ENCODE peak calls at places on chromosome 10, in four cellular contexts. K, W, O and L are unnamed samples.

GRCh38 chr10:127368937-127369336 is 172.5 kb upstream of the INSYN2A start:
- DNase-seq in K (no peak), W (no peak), O (no peak), L (no peak)

GRCh38 chr10:5945561-5946418 is 31.6 kb downstream of the IL15RA start:
- DNase-seq in K (no peak), W (peak; percentile 10), O (no peak), L (no peak)

GRCh38 chr10:130807721-130808120 is 503.8 kb downstream of the TCERG1L start:
- DNase-seq in K (no peak), W (no peak), O (no peak), L (no peak)

GRCh38 chr10:5187852-5188251 is 2.9 kb upstream of the AKR1C8 start:
- DNase-seq in K (no peak), W (no peak), O (no peak), L (no peak)

GRCh38 chr10:104498345-104498955 is 142.6 kb upstream of the SORCS3 start:
- DNase-seq in K (no peak), W (no peak), O (no peak), L (no peak)

GRCh38 chr10:21336476-21337170 is 188.9 kb downstream of the SKIDA1 start:
- DNase-seq in K (peak; percentile 84), W (peak; percentile 92), O (peak; percentile 70), L (no peak)

GRCh38 chr10:46232666-46233065 is 54.1 kb upstream of the ANTXRL start:
- DNase-seq in K (no peak), W (no peak), O (no peak), L (no peak)

GRCh38 chr10:44399478-44400451 is 14.9 kb upstream of the CXCL12 start:
- DNase-seq in K (no peak), W (no peak), O (no peak), L (no peak)

GRCh38 chr10:34403512-34403911 is 411.6 kb downstream of the PARD3 start:
- DNase-seq in K (no peak), W (no peak), O (no peak), L (no peak)

GRCh38 chr10:130804281-130804680 is 507.2 kb downstream of the TCERG1L start:
- DNase-seq in K (no peak), W (no peak), O (no peak), L (no peak)

GRCh38 chr10:11468126-11468742 is 143.2 kb downstream of the USP6NL start:
- DNase-seq in K (no peak), W (no peak), O (no peak), L (no peak)

GRCh38 chr10:93963434-93963833 is 30.3 kb upstream of the PLCE1 start:
- DNase-seq in K (no peak), W (no peak), O (no peak), L (no peak)
- TF ChIP-seq TCF7L2 in K (no peak), W (no peak), O (no peak), L (no peak)

DNA sequence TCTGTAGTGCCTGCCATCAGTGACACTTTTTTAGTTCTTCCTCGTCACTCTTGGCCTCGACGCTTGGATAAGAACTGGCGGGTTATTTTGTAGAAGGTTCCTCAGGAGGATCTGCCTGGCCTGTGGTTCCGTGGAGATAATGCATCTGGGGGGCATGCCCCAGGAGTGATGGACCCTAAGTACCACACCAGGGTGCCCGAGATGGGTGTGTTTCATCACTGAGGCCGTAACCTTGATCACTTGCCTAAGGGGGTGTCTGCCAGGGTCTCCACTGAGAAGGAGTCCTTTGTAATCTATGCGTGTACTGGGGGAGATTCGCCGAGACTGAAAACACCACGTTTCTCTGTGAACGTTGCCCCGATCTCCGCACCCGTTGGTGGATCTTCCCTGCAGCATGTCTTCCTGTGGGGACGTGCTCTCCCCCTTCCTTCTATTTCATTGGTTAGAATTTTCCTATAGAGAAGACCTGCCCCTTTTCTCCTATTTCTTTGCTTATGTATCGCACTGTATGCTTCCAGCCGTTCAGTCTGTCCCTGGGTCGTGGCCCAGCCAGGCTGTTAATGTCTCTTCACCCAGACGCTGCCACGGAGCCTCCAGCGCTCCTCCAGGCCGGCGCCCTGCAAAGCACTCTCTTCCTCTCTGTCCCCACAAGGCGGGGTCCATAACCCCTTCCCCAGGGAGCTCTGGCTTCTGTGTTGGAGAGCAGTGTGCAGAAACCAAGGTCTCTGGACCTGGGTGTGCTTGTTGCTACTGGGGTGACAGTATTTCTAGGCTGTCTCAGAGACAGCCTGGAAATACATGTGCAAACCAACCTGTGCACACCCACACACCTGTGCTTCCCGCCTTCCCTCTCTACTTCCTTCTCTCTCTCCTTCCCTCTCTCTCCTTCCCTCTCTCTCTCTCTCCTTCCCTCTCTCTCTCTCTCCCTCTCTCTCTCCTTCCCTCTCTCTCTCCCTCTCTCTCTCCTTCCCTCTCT is 14.4 kb upstream of the DPYSL4 start:
- DNase-seq in K (no peak), W (no peak), O (no peak), L (no peak)
- TF ChIP-seq TCF7L2 in K (no peak), W (no peak), O (no peak), L (no peak)

DNA sequence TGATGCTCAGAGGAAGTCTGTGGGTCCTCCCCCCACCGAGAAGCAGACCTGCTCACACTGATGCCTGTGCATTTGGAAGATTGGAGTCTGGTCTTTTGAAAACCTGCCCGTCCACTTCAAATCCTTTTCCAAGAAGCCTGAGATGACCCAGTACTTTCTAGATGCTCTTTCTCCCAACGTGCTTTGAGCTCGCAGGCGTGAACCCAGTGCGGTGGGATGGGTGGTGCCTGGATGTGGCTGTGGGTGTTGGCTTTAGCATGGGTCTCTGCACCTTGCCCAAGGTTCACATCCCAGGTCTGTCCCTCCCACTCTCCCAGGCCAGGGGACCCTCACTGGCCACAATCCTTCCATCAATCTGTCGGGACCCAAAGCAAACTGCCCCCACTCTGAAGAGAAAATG is 170.2 kb downstream of the ADARB2 start:
- DNase-seq in K (no peak), W (no peak), O (no peak), L (no peak)
- TF ChIP-seq TCF7L2 in K (no peak), W (no peak), O (no peak), L (no peak)

GRCh38 chr10:53697038-53697437 is 924.5 kb upstream of the MBL2 start:
- DNase-seq in K (no peak), W (no peak), O (no peak), L (no peak)
- TF ChIP-seq TCF7L2 in K (no peak), W (no peak), O (no peak), L (no peak)

GRCh38 chr10:42836096-42836495 is 53.5 kb downstream of the BMS1 start:
- DNase-seq in K (no peak), W (no peak), O (no peak), L (no peak)
- TF ChIP-seq TCF7L2 in K (no peak), W (no peak), O (no peak), L (no peak)

DNA sequence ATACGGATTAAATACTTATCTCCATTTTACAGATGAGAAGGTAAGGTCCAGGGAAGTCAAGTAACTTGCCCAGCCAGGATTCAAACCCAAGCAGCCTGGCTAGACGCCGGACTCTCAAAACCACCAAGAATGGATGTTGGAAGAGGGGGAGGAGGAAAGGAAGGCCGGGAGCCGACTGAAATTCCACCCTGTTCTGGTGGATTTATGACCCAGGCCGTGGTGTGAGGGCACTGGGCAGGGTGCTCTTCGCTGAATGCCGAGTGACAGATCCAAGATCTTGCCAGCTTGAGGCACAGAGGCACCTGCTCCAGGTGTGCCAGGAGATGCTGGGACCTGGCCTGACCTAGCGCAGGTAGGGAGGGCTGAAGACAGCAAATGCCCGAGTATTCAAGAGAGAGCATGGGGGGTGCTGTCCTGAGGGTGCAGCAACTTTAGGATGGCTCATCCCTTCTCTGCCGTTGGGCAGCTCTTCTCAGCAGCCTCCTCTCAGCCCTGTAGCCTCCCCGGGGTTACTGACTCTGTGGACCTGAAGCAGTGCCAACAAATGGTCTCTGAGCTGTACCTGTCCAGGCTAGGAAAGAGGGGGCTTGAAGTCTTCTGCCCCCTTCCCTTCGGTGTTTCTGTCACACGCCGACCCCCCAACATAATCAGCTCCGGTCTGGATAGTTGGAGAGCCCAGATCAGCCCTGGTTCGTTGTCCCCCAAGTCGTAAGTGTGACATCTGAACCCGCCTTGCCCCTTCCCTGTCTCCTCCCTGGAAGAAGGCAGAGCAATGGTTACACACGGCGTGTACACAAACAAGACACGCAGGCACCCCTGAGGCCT is 713 bp downstream of the LOXL4 start:
- DNase-seq in K (no peak), W (no peak), O (no peak), L (no peak)
- TF ChIP-seq TCF7L2 in K (no peak), W (no peak), O (no peak), L (no peak)